ENCODE peak calls at places on chromosomes 5 and 9, in nine cellular contexts. J, P, T, B, W, V, G, X and A are unnamed samples.

GRCh38 chr5:174816858-174817257 is 92.5 kb downstream of the MSX2 start:
- DNase-seq in J (no peak), P (peak; percentile 21), T (peak; percentile 53), B (no peak), W (no peak), V (no peak), G (no peak), X (peak; percentile 9), A (no peak)

GRCh38 chr9:110928604-110929003 is 109.7 kb downstream of the LPAR1 start:
- DNase-seq in J (no peak), P (no peak), T (no peak), B (no peak), W (no peak), V (no peak), G (peak; percentile 74), X (no peak), A (peak; percentile 61)

GRCh38 chr9:28956111-28956880 is 1383.0 kb upstream of the C9orf72 start:
- DNase-seq in J (no peak), P (no peak), T (no peak), B (no peak), W (no peak), V (no peak), G (no peak), X (no peak), A (no peak)

GRCh38 chr5:122478741-122479459 is 166.9 kb downstream of the SNCAIP start:
- DNase-seq in J (no peak), P (no peak), T (peak; percentile 26), B (no peak), W (no peak), V (peak; percentile 90), G (peak; percentile 7), X (peak; percentile 10), A (peak; percentile 74)

GRCh38 chr5:103690676-103691075 is 128.1 kb upstream of the NUDT12 start:
- DNase-seq in J (no peak), P (no peak), T (no peak), B (no peak), W (no peak), V (peak; percentile 27), G (no peak), X (no peak), A (no peak)

GRCh38 chr5:81495286-81495685 is 101.4 kb upstream of the ACOT12 start:
- DNase-seq in J (no peak), P (no peak), T (no peak), B (no peak), W (no peak), V (no peak), G (no peak), X (no peak), A (no peak)

GRCh38 chr9:135259273-135259672 is 171.8 kb downstream of the OLFM1 start:
- DNase-seq in J (no peak), P (no peak), T (no peak), B (no peak), W (no peak), V (no peak), G (no peak), X (no peak), A (no peak)

GRCh38 chr9:34651286-34651685 is 699 bp upstream of the IL11RA start:
- DNase-seq in J (no peak), P (no peak), T (no peak), B (peak; percentile 50), W (no peak), V (no peak), G (peak; percentile 72), X (peak; percentile 46), A (peak; percentile 54)